ENCODE peak calls at places on chromosome 11, in eight cellular contexts. One of them, this sample, is unnamed.

GRCh38 chr11:39571081-39571480 is 1888.4 kb downstream of the LRRC4C start:
- DNase-seq in NAMALWA: peak
- DNase-seq in HepG2: no peak
- DNase-seq in colonic mucosa: no peak
- DNase-seq in ureter: no peak
- DNase-seq in AG04450: no peak
- DNase-seq in GM04504: no peak
- DNase-seq in NCI-H1930: no peak
- DNase-seq in this sample: no peak

GRCh38 chr11:66419825-66420224 is 1.0 kb upstream of the NPAS4 start:
- DNase-seq in NCI-H1930: peak
- DNase-seq in AG04450: no peak
- DNase-seq in colonic mucosa: no peak
- DNase-seq in ureter: no peak
- DNase-seq in HepG2: no peak
- DNase-seq in GM04504: no peak
- DNase-seq in NAMALWA: no peak
- DNase-seq in this sample: no peak

GRCh38 chr11:13826505-13827278 is 135.8 kb upstream of the SPON1 start:
- DNase-seq in colonic mucosa: no peak
- DNase-seq in GM04504: no peak
- DNase-seq in AG04450: no peak
- DNase-seq in NCI-H1930: no peak
- DNase-seq in HepG2: no peak
- DNase-seq in ureter: no peak
- DNase-seq in NAMALWA: no peak
- DNase-seq in this sample: no peak

GRCh38 chr11:93407777-93408401 is 77.3 kb downstream of the DEUP1 start:
- DNase-seq in GM04504: no peak
- DNase-seq in HepG2: no peak
- DNase-seq in colonic mucosa: no peak
- DNase-seq in AG04450: no peak
- DNase-seq in NAMALWA: no peak
- DNase-seq in ureter: no peak
- DNase-seq in NCI-H1930: no peak
- DNase-seq in this sample: no peak

GRCh38 chr11:131656179-131656838 is 285.9 kb downstream of the NTM start:
- DNase-seq in ureter: no peak
- DNase-seq in colonic mucosa: no peak
- DNase-seq in GM04504: no peak
- DNase-seq in HepG2: no peak
- DNase-seq in NAMALWA: no peak
- DNase-seq in NCI-H1930: no peak
- DNase-seq in AG04450: no peak
- DNase-seq in this sample: no peak

GRCh38 chr11:3177931-3178330 is 12.8 kb upstream of the OSBPL5 start:
- DNase-seq in ureter: no peak
- DNase-seq in HepG2: no peak
- DNase-seq in GM04504: no peak
- DNase-seq in AG04450: no peak
- DNase-seq in NAMALWA: no peak
- DNase-seq in NCI-H1930: no peak
- DNase-seq in colonic mucosa: no peak
- DNase-seq in this sample: no peak

GRCh38 chr11:118907051-118907748 is 18.5 kb downstream of the BCL9L start:
- DNase-seq in colonic mucosa: peak
- DNase-seq in HepG2: peak
- DNase-seq in GM04504: no peak
- DNase-seq in AG04450: no peak
- DNase-seq in NAMALWA: peak
- DNase-seq in ureter: peak
- DNase-seq in NCI-H1930: peak
- DNase-seq in this sample: peak

GRCh38 chr11:124586247-124586860 is 16.6 kb downstream of the OR8A1 start:
- DNase-seq in NAMALWA: peak
- DNase-seq in colonic mucosa: peak
- DNase-seq in ureter: peak
- DNase-seq in NCI-H1930: peak
- DNase-seq in HepG2: peak
- DNase-seq in GM04504: peak
- DNase-seq in AG04450: peak
- DNase-seq in this sample: peak

GRCh38 chr11:45590743-45591142 is 74.7 kb downstream of the CHST1 start:
- DNase-seq in ureter: no peak
- DNase-seq in HepG2: no peak
- DNase-seq in NCI-H1930: no peak
- DNase-seq in GM04504: no peak
- DNase-seq in NAMALWA: no peak
- DNase-seq in AG04450: no peak
- DNase-seq in colonic mucosa: no peak
- DNase-seq in this sample: no peak

This sample was measured in stimulated activated effector memory CD8-positive, alpha-beta T cell treated with anti-CD3 and anti-CD28 coated beads, Interleukin-12 subunit alpha, Interleukin-12 subunit beta, amount 100 ng/mL, for 72 hours.